ENCODE peak calls at places on chromosomes 6 and 20, in eight cellular contexts. P is esophagus squamous epithelium, C is ovary, M is heart right ventricle, O is astrocyte, N is fibroblast of lung, V is psoas muscle, B is thyroid gland. H is an unnamed sample.

GRCh38 chr6:157263881-157264397 is 59.4 kb downstream of the TMEM242 start:
- DNase-seq in P (no peak), C (no peak), M (no peak), O (no peak), N (no peak), V (no peak), B (no peak), H (no peak)

GRCh38 chr6:14282326-14282725 is 164.8 kb downstream of the CD83 start:
- DNase-seq in P (no peak), C (no peak), M (no peak), O (no peak), N (no peak), V (no peak), B (no peak), H (no peak)

GRCh38 chr20:37598101-37598530 is 70.4 kb upstream of the BLCAP start:
- DNase-seq in P (no peak), C (no peak), M (no peak), O (no peak), N (no peak), V (no peak), B (no peak), H (no peak)

GRCh38 chr6:79632580-79632979 is 1.5 kb downstream of the SH3BGRL2 start:
- DNase-seq in P (no peak), C (no peak), M (no peak), O (peak; percentile 41), N (no peak), V (no peak), B (peak; percentile 25), H (no peak)

GRCh38 chr20:23203951-23204730 is 118.0 kb upstream of the CD93 start:
- DNase-seq in P (no peak), C (no peak), M (no peak), O (no peak), N (no peak), V (no peak), B (no peak), H (no peak)

GRCh38 chr6:50889492-50889891 is 70.8 kb downstream of the TFAP2B start:
- DNase-seq in P (no peak), C (no peak), M (no peak), O (no peak), N (no peak), V (no peak), B (no peak), H (no peak)

GRCh38 chr6:2109796-2110195 is 135.6 kb downstream of the GMDS start:
- DNase-seq in P (no peak), C (no peak), M (no peak), O (no peak), N (no peak), V (no peak), B (no peak), H (no peak)

GRCh38 chr6:25315778-25316177 is 36.6 kb downstream of the CARMIL1 start:
- DNase-seq in P (no peak), C (no peak), M (no peak), O (no peak), N (no peak), V (no peak), B (no peak), H (no peak)

GRCh38 chr6:129183681-129184216 is 300.8 kb downstream of the LAMA2 start:
- DNase-seq in P (no peak), C (no peak), M (no peak), O (peak; percentile 46), N (peak; percentile 50), V (no peak), B (no peak), H (peak; percentile 94)

GRCh38 chr6:134308800-134309199 is 9.1 kb downstream of the SGK1 start:
- DNase-seq in P (no peak), C (peak; percentile 74), M (no peak), O (no peak), N (no peak), V (no peak), B (no peak), H (no peak)

GRCh38 chr6:2385584-2385983 is 140.2 kb upstream of the GMDS start:
- DNase-seq in P (no peak), C (no peak), M (no peak), O (no peak), N (no peak), V (no peak), B (no peak), H (no peak)

GRCh38 chr6:52390361-52390727 is 28.4 kb downstream of the PAQR8 start:
- DNase-seq in P (no peak), C (no peak), M (no peak), O (peak; percentile 73), N (peak; percentile 33), V (no peak), B (no peak), H (peak; percentile 76)

GRCh38 chr6:16180696-16181428 is 52.0 kb downstream of the MYLIP start:
- DNase-seq in P (no peak), C (no peak), M (no peak), O (no peak), N (no peak), V (no peak), B (no peak), H (no peak)

GRCh38 chr6:35086636-35087360 is 54.3 kb downstream of the TCP11 start:
- DNase-seq in P (no peak), C (no peak), M (no peak), O (no peak), N (no peak), V (no peak), B (no peak), H (no peak)

GRCh38 chr20:460180-460579 is 2.2 kb downstream of the TBC1D20 start:
- DNase-seq in P (no peak), C (no peak), M (no peak), O (no peak), N (no peak), V (no peak), B (no peak), H (no peak)

GRCh38 chr20:461254-462198 is 807 bp downstream of the TBC1D20 start:
- DNase-seq in P (no peak), C (peak; percentile 46), M (peak; percentile 33), O (peak; percentile 34), N (peak; percentile 40), V (peak; percentile 78), B (peak; percentile 65), H (peak; percentile 17)

GRCh38 chr20:458766-459165 is 3.6 kb downstream of the TBC1D20 start:
- DNase-seq in P (no peak), C (no peak), M (no peak), O (no peak), N (no peak), V (no peak), B (no peak), H (no peak)

GRCh38 chr20:460707-461106 is 1.6 kb downstream of the TBC1D20 start:
- DNase-seq in P (no peak), C (no peak), M (no peak), O (no peak), N (peak; percentile 32), V (no peak), B (peak; percentile 23), H (no peak)

GRCh38 chr20:462199-462991 is at the start of gene TBC1D20:
- DNase-seq in P (no peak), C (peak; percentile 82), M (peak; percentile 83), O (peak; percentile 63), N (peak; percentile 85), V (peak; percentile 91), B (peak; percentile 85), H (peak; percentile 74)
- TF ChIP-seq CTCF in P (no peak), C (no peak), M (peak; percentile 47), O (no peak), N (no peak), V (no peak), B (no peak), H (peak; percentile 35)

DNA sequence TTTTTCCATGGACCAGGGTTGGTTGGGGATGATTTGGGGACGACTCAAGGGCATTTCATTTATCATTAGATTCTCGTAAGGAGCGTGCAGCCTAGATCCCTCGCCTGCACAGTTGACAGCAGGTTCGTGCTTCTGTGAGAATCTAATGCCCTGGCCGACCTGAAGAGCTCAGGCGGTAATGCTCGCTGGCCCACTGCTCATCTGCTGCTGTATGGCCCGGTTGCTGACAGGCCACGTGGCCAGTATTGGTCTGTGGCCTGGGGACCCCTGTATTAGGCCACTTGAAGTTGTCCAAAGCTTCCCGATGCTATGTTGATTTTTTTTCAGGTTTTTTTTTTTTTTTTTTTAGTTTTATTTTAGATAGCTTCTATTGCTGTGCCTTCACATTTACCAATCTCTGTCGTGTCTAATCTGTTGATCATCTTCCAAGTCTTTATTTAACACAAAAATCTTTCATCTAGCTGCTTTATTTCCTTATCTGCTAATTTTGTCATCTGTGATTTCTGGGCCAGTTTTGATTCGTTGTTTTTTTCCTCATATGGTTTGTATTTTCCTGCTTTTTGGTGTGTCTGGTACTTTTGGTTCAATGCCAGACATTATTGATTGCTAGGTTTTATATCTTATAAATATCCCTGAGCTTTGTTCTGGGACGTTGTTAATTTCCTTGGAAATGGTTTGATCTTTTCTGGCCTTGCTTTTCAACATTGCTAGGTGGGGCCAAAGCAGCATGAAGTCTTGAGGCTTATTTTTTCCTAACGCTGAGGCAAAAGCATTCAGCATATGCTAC is 41.1 kb downstream of the DYNLT1 start:
- DNase-seq in P (no peak), C (no peak), M (no peak), O (no peak), N (no peak), V (no peak), B (no peak), H (no peak)
- H3K4me3 ChIP-seq in P (no peak overlapping the region), C (no peak overlapping the region), M (no peak overlapping the region), O (no peak overlapping the region), N (no peak overlapping the region), V (no peak overlapping the region), B (no peak overlapping the region), H (no peak overlapping the region)

GRCh38 chr6:125277838-125278237 is 23.9 kb downstream of the HDDC2 start:
- DNase-seq in P (no peak), C (no peak), M (no peak), O (no peak), N (no peak), V (peak; percentile 23), B (no peak), H (no peak)
- H3K36me3 ChIP-seq in P (peaks cover 81% of the 10 kb centered on the region), C (no peaks in the 10 kb centered on the region), M (peaks cover 77% of the 10 kb centered on the region), O (peaks cover 16% of the 10 kb centered on the region), N (peaks cover 4% of the 10 kb centered on the region), V (peaks cover 38% of the 10 kb centered on the region), B (peaks cover 14% of the 10 kb centered on the region), H (peaks cover 5% of the 10 kb centered on the region)

GRCh38 chr20:24850206-24850605 is 98.9 kb upstream of the CST7 start:
- DNase-seq in P (no peak), C (no peak), M (no peak), O (no peak), N (no peak), V (no peak), B (no peak), H (no peak)

GRCh38 chr20:24851346-24852019 is 97.6 kb upstream of the CST7 start:
- DNase-seq in P (no peak), C (no peak), M (no peak), O (no peak), N (no peak), V (no peak), B (no peak), H (no peak)

GRCh38 chr20:24859539-24859938 is 89.5 kb upstream of the CST7 start:
- DNase-seq in P (no peak), C (no peak), M (no peak), O (no peak), N (no peak), V (no peak), B (no peak), H (no peak)

DNA sequence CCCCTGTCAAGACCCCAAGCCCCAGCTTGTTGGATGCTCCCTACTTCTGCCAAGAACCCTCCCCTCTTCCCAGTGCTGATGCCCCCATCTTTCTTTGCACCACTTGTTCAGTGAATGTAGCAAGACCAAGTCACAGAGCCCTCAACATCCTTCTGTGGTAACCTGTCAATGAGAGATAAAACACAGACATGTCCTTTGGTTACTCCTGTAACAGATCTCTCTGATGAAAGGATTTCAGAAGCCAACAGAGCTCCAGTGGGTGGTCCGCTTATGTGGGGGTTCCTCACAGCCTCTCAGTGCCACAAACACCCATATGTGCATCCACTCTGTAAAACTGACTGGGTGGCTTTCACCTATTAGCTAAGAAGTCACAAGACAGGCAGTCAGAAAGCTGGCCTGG is 93.2 kb upstream of the CST7 start:
- DNase-seq in P (no peak), C (no peak), M (no peak), O (no peak), N (no peak), V (no peak), B (no peak), H (no peak)
- TF ChIP-seq CTCF in P (no peak), C (no peak), M (no peak), O (no peak), N (no peak), V (no peak), B (no peak), H (no peak)

H was measured in bronchial epithelial cell.